ENCODE peak calls at places on chromosomes 13 and 19, in ten cellular contexts. V, F, Y, L, E, O, P, Z, N and D are unnamed samples. For H3K4me1, the result is how much of the 10 kb centered on the place peaks cover.

GRCh38 chr13:114161644-114162532 is 17.2 kb upstream of the CFAP97D2 start:
- DNase-seq in V (no peak), F (peak), Y (peak), L (peak), E (no peak), O (no peak), P (no peak), Z (peak), N (peak), D (peak)

GRCh38 chr13:82847595-82847994 is 1034.7 kb downstream of the SLITRK1 start:
- DNase-seq in V (no peak), F (no peak), Y (no peak), L (no peak), E (no peak), O (no peak), P (no peak), Z (no peak), N (no peak), D (no peak)

GRCh38 chr13:29859971-29860370 is 9.6 kb upstream of the UBL3 start:
- DNase-seq in V (no peak), F (no peak), Y (peak), L (peak), E (no peak), O (no peak), P (no peak), Z (no peak), N (no peak), D (no peak)

GRCh38 chr19:57708641-57709354 is at the start of gene ZNF154:
- DNase-seq in V (peak), F (peak), Y (peak), L (peak), E (peak), O (peak), P (peak), Z (peak), N (no peak), D (no peak)

GRCh38 chr13:101149735-101150380 is 266.4 kb downstream of the NALCN start:
- DNase-seq in V (no peak), F (no peak), Y (peak), L (peak), E (no peak), O (peak), P (no peak), Z (no peak), N (no peak), D (peak)

GRCh38 chr13:51636349-51636890 is 52.2 kb downstream of the WDFY2 start:
- DNase-seq in V (no peak), F (no peak), Y (no peak), L (no peak), E (no peak), O (no peak), P (no peak), Z (no peak), N (no peak), D (no peak)

GRCh38 chr13:36858285-36858684 is 39.3 kb downstream of the RFXAP start:
- DNase-seq in V (no peak), F (no peak), Y (peak), L (peak), E (no peak), O (no peak), P (no peak), Z (no peak), N (no peak), D (peak)

GRCh38 chr19:11227201-11227886 is 12.1 kb upstream of the ANGPTL8 start:
- DNase-seq in V (no peak), F (no peak), Y (no peak), L (no peak), E (peak), O (no peak), P (no peak), Z (peak), N (no peak), D (peak)

GRCh38 chr19:6779204-6779603 is 6.7 kb downstream of the VAV1 start:
- DNase-seq in V (no peak), F (no peak), Y (no peak), L (peak), E (no peak), O (no peak), P (no peak), Z (no peak), N (no peak), D (no peak)

GRCh38 chr19:46009530-46010510 is 13.0 kb downstream of the PGLYRP1 start:
- DNase-seq in V (peak), F (peak), Y (peak), L (peak), E (peak), O (peak), P (peak), Z (peak), N (peak), D (peak)

GRCh38 chr19:53978975-53979801 is 12.2 kb upstream of the CACNG6 start:
- DNase-seq in V (no peak), F (no peak), Y (no peak), L (no peak), E (no peak), O (no peak), P (no peak), Z (no peak), N (no peak), D (no peak)

GRCh38 chr19:53977429-53977990 is 13.9 kb upstream of the CACNG6 start:
- DNase-seq in V (peak), F (no peak), Y (peak), L (peak), E (peak), O (peak), P (peak), Z (peak), N (peak), D (peak)

GRCh38 chr19:53981408-53981998 is 9.9 kb upstream of the CACNG6 start:
- DNase-seq in V (no peak), F (no peak), Y (no peak), L (no peak), E (peak), O (no peak), P (no peak), Z (no peak), N (no peak), D (no peak)

GRCh38 chr19:53980553-53981407 is 10.7 kb upstream of the CACNG6 start:
- DNase-seq in V (no peak), F (no peak), Y (peak), L (peak), E (peak), O (no peak), P (no peak), Z (peak), N (no peak), D (no peak)

DNA sequence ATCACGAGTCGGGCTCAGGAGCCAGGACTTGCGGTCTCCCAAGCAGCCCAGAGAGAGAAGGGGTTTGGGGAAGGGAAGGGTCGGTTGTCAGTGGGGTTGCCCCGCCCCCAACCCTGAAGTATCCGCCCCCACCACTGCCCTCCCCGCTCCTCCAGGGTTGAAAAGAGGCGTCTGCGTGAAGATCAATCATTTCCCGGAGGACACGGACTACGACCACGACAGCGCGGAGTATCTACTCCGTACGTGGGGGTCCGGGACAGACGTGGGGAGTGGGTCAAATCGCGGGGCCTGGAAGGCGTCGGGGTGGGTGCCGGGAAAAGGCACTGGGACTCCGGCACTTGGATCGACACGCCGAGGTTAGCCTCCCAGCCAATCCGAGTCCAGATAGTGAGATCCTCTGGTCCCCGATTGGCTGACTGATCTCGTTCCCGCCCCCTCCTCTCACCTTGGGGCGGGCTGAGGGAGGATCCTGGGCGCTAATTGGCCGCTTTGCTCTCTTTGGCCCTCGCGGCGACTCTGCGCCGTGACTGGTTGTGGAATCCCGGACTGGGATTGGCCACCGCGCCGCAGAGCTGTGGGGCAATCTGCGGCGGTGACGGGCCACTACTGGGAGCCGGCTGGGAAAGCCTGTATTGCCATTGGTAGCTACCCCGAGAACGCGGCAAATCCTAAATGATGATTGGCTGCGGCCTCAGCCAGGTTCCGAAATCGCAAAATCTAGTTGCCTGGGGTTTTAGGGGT is 13.3 kb upstream of the CACNG6 start:
- DNase-seq in V (peak), F (no peak), Y (peak), L (peak), E (peak), O (peak), P (peak), Z (no peak), N (peak), D (no peak)
- H3K27ac ChIP-seq in V (no peak), F (no peak), Y (peak), L (no peak), E (no peak), O (no peak), P (peak), Z (no peak), N (no peak), D (no peak)

DNA sequence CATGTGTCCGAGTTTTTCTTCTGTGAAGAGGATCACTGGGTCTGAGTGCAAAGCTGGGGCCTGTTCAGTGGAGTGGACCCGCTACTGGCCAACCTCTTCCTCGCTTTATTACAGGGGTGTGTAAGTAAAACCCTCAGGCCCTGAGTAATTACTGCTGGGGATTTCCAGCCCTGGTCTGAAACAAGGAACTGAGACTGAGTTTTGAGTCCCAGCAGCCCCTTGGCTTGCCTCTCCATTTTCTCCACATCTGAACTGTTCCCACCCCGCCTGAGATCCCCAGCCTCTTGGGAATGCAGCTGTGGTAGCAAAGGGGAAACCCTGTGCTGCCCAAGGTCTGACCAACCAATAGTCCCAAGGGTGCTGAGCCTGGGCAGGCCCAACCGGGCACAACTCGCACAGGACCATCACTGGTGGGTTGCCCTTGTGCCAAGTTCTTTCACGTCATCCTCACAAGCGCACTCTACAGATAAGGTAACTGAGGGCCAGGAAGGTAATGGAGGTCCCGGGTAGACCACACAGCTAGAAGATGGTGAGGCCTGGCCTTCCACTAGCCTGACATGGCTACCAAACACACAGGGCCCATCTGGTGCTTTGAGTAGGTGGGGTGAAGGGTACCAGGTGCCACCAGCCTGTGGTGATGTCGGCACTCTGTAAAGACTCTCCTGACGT is 13.7 kb upstream of the SLC35E1 start:
- DNase-seq in V (no peak), F (no peak), Y (no peak), L (no peak), E (no peak), O (no peak), P (no peak), Z (peak), N (no peak), D (no peak)
- H3K4me1 ChIP-seq in V (under half), F (half or more), Y (half or more), L (under half), E (under half), O (under half), P (half or more), Z (under half), N (under half), D (under half)

GRCh38 chr19:51576850-51577249 is 5.8 kb downstream of the ZNF175 start:
- DNase-seq in V (no peak), F (no peak), Y (no peak), L (no peak), E (no peak), O (no peak), P (no peak), Z (no peak), N (no peak), D (no peak)
- H3K4me3 ChIP-seq in V (no peak), F (no peak), Y (no peak), L (no peak), E (no peak), O (no peak), P (no peak), Z (no peak), N (no peak), D (no peak)

GRCh38 chr13:99639126-99639525 is 137.9 kb downstream of the TM9SF2 start:
- DNase-seq in V (no peak), F (no peak), Y (no peak), L (no peak), E (no peak), O (no peak), P (no peak), Z (no peak), N (no peak), D (peak)

GRCh38 chr13:99630269-99630898 is 129.1 kb downstream of the TM9SF2 start:
- DNase-seq in V (no peak), F (no peak), Y (no peak), L (no peak), E (no peak), O (no peak), P (no peak), Z (no peak), N (no peak), D (no peak)

GRCh38 chr13:99636728-99637353 is 135.6 kb downstream of the TM9SF2 start:
- DNase-seq in V (no peak), F (no peak), Y (no peak), L (no peak), E (no peak), O (no peak), P (no peak), Z (no peak), N (no peak), D (no peak)

GRCh38 chr13:99636306-99636705 is 135.0 kb downstream of the TM9SF2 start:
- DNase-seq in V (no peak), F (no peak), Y (no peak), L (no peak), E (no peak), O (no peak), P (no peak), Z (no peak), N (no peak), D (no peak)

DNA sequence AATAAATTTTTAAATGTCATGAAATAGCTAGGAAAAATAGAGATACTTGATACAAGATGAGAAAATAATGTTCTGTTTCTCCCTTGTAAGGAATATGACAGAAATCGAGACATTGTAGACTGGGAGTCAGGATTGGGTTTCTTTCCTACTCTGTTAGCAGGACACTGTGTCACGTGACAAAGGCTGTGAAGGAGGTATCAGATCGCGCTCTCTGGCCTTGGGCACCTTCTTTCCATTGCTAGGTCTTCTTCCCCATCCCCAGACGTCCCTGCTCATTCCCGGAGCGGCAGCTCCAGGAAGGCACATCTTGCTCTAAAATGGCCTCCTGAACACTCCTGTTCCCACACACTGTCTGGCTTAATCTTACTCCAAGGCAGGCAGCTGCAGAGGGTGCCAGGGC is 133.4 kb downstream of the TM9SF2 start:
- DNase-seq in V (no peak), F (no peak), Y (no peak), L (no peak), E (no peak), O (no peak), P (no peak), Z (no peak), N (no peak), D (no peak)
- H3K27ac ChIP-seq in V (no peak), F (no peak), Y (no peak), L (no peak), E (no peak), O (no peak), P (no peak), Z (no peak), N (no peak), D (no peak)

DNA sequence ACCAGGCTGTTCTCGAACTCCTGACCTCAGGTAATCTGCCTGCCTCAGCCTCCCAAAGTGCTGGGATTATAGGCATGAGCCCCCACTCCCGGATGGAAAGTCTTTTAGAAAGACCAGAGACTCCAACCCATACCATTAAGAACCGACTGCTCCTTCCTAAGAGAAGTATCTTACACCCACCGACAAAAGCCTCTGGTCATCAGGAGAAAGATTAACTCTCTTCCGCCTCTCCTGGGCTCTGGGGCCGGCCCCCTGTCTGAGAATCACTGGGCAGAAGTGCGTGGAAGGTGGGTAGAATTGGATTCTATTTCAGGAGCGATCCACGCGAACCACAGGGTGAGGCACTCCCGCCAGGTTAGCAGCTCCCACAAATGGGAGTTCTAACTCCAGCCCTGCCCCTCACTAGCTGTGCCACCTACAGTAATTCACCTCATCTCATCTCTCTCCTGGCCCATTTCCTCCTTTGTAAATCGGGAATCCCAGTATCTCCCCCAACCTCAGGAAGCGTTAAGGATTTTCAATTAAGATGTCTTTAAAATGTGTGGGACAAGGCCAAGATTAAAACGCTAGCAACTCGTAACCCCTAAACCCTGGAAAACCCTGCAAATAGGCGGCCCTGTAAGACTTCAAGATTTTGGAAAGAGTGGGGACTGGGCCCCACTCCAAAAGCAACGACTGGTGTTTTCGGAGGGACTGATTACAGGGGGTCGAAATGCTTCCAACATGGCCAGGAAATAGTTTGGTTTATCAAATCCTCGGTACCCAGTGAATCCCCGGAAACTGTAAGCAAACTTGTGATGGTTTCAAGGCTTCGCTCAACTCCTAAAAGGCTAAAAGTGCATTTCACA is 1.3 kb downstream of the HNRNPL start:
- DNase-seq in V (no peak), F (peak), Y (no peak), L (no peak), E (no peak), O (no peak), P (no peak), Z (no peak), N (no peak), D (peak)
- H3K4me1 ChIP-seq in V (under half), F (under half), Y (under half), L (under half), E (under half), O (under half), P (half or more), Z (under half), N (under half), D (under half)

GRCh38 chr19:16134510-16134909 is 9.0 kb upstream of the HSH2D start:
- DNase-seq in V (no peak), F (no peak), Y (no peak), L (no peak), E (no peak), O (no peak), P (no peak), Z (no peak), N (no peak), D (no peak)
- H3K4me3 ChIP-seq in V (no peak), F (no peak), Y (no peak), L (no peak), E (no peak), O (no peak), P (no peak), Z (no peak), N (no peak), D (no peak)

GRCh38 chr19:12782174-12782423 is 6.7 kb upstream of the HOOK2 start:
- DNase-seq in V (no peak), F (no peak), Y (no peak), L (no peak), E (no peak), O (no peak), P (no peak), Z (no peak), N (no peak), D (no peak)
- H3K27ac ChIP-seq in V (peak), F (peak), Y (no peak), L (peak), E (no peak), O (peak), P (peak), Z (peak), N (peak), D (no peak)

GRCh38 chr19:38563475-38563874 is 54.3 kb downstream of the MAP4K1 start:
- DNase-seq in V (no peak), F (no peak), Y (no peak), L (no peak), E (no peak), O (no peak), P (no peak), Z (no peak), N (no peak), D (no peak)

GRCh38 chr19:38561053-38561606 is 56.6 kb downstream of the MAP4K1 start:
- DNase-seq in V (no peak), F (no peak), Y (no peak), L (no peak), E (no peak), O (no peak), P (no peak), Z (no peak), N (no peak), D (no peak)

GRCh38 chr19:38559428-38560401 is 58.0 kb downstream of the MAP4K1 start:
- DNase-seq in V (no peak), F (peak), Y (no peak), L (peak), E (no peak), O (no peak), P (no peak), Z (no peak), N (no peak), D (no peak)

GRCh38 chr19:38562096-38562495 is 55.7 kb downstream of the MAP4K1 start:
- DNase-seq in V (no peak), F (no peak), Y (no peak), L (no peak), E (no peak), O (no peak), P (no peak), Z (no peak), N (no peak), D (no peak)

DNA sequence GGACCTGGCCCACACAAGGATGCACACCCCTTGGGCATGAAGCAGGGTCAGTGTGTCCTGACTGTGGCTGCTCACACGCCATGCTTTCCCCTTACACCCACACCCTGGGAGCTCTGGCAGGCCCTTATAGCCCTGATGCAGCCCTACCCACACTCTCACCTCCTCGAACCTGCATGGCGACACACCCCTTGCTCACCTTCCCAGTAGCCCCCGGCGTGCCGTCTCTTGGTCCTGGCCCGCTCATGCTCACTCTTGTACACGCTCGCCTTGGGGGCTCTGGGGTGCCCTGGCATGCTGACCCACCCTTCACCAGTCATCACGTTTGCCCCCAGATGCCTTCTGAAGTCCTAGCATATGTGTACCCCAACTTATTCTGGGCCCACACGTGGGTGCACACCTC is 56.1 kb downstream of the MAP4K1 start:
- DNase-seq in V (no peak), F (no peak), Y (no peak), L (no peak), E (no peak), O (no peak), P (no peak), Z (no peak), N (no peak), D (no peak)
- H3K4me1 ChIP-seq in V (under half), F (under half), Y (under half), L (under half), E (under half), O (under half), P (under half), Z (under half), N (under half), D (under half)

GRCh38 chr13:78981913-78982312 is 323.0 kb upstream of the OBI1 start:
- DNase-seq in V (no peak), F (no peak), Y (no peak), L (no peak), E (no peak), O (no peak), P (no peak), Z (no peak), N (no peak), D (no peak)

GRCh38 chr13:78978381-78978998 is 319.5 kb upstream of the OBI1 start:
- DNase-seq in V (peak), F (no peak), Y (peak), L (peak), E (no peak), O (peak), P (no peak), Z (peak), N (no peak), D (peak)

GRCh38 chr13:78976696-78977095 is 317.7 kb upstream of the OBI1 start:
- DNase-seq in V (no peak), F (no peak), Y (no peak), L (no peak), E (no peak), O (no peak), P (no peak), Z (no peak), N (no peak), D (peak)

GRCh38 chr13:78977311-78977710 is 318.4 kb upstream of the OBI1 start:
- DNase-seq in V (no peak), F (no peak), Y (no peak), L (no peak), E (no peak), O (no peak), P (no peak), Z (no peak), N (no peak), D (peak)

GRCh38 chr13:78979349-78979748 is 320.4 kb upstream of the OBI1 start:
- DNase-seq in V (no peak), F (no peak), Y (no peak), L (no peak), E (no peak), O (no peak), P (no peak), Z (no peak), N (no peak), D (no peak)
- H3K4me3 ChIP-seq in V (no peak), F (no peak), Y (no peak), L (no peak), E (no peak), O (no peak), P (no peak), Z (no peak), N (no peak), D (no peak)